ENCODE peak calls at places on chromosome 5, in six cellular contexts. P is Peyer's patch; A is hepatocyte; V is A549; E is CD8-positive, alpha-beta T cell; U is neural progenitor cell. C is an unnamed sample.

GRCh38 chr5:95725937-95726810 is 5.0 kb upstream of the RHOBTB3 start:
- DNase-seq in P (no peak), A (no peak), V (no peak), E (no peak), U (no peak), C (no peak)

GRCh38 chr5:177508837-177509236 is 789 bp downstream of the DOK3 start:
- DNase-seq in P (peak; percentile 60), A (no peak), V (no peak), E (no peak), U (no peak), C (no peak)

GRCh38 chr5:51382759-51383493 is at the start of gene ISL1:
- DNase-seq in P (peak; percentile 72), A (peak; percentile 93), V (peak; percentile 60), E (no peak), U (peak; percentile 97), C (peak; percentile 56)

GRCh38 chr5:32942225-32942989 is 231.3 kb downstream of the NPR3 start:
- DNase-seq in P (no peak), A (peak; percentile 53), V (peak; percentile 62), E (no peak), U (peak; percentile 44), C (no peak)

GRCh38 chr5:133932441-133933168 is 35.8 kb downstream of the C5orf15 start:
- DNase-seq in P (peak; percentile 82), A (no peak), V (no peak), E (no peak), U (no peak), C (no peak)

GRCh38 chr5:6711409-6712135 is 1.7 kb upstream of the TENT4A start:
- DNase-seq in P (no peak), A (no peak), V (no peak), E (no peak), U (no peak), C (no peak)

GRCh38 chr5:86837610-86838009 is 219.9 kb downstream of the COX7C start:
- DNase-seq in P (no peak), A (no peak), V (no peak), E (no peak), U (no peak), C (no peak)

GRCh38 chr5:74762599-74762998 is 4.3 kb downstream of the GFM2 start:
- DNase-seq in P (no peak), A (peak; percentile 20), V (peak; percentile 61), E (no peak), U (no peak), C (no peak)

GRCh38 chr5:178348356-178349146 is 115.9 kb upstream of the PHYKPL start:
- DNase-seq in P (no peak), A (no peak), V (no peak), E (no peak), U (no peak), C (peak; percentile 24)

GRCh38 chr5:36708996-36709395 is 102.6 kb downstream of the SLC1A3 start:
- DNase-seq in P (no peak), A (no peak), V (no peak), E (no peak), U (no peak), C (no peak)
- TF ChIP-seq CTCF in P (no peak), A (no peak), V (no peak), E (no peak), U (peak; percentile 25), C (no peak)

DNA sequence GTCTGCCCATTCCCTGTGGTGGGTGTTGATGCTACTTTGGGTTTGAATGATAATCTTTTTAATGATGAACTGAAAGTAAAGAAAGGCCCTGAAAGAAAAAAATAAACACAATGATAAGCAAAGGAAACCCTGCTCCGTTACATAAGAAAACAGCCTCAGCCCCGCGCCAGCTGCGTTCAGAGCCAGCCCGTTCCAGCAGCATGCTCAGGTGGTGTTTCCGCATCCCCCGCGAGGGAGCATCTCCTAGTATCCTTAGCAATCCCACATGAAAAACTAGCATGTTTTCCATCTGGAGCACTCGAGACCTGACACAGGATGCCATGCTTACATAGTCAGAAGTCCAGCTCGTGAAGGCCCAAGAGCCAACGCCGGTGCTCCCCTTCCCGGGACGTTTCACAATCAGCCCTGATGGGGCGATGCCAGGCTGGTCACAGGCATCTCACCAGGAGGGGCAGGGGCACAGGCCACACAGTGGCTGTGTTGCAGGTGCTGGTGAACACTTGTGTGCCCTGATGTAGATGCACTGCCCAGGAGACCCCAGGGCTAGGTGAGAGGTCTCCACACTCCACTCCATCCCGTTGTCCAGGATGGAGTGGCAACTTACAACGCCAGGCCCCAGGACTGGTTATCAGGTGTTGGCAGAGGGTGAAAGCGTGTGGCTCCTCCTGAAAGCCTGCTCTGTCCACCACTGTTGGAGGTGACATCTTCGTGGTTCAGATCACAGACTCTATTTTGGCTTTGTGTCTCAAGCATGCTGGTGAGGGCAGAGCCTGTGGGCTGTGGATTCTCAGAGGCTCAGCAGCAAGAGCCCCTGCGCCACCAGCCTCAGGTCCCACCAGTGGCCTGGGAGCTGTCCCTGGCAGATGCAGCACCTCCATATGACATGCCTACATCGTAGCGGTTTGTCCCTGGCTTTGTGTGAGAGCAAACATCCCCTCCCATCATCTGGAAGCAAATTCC is 246.8 kb upstream of the IRX1 start:
- DNase-seq in P (peak; percentile 36), A (no peak), V (no peak), E (no peak), U (no peak), C (no peak)
- H3K9me3 ChIP-seq in P (no peaks in the 10 kb centered on the region), A (no peaks in the 10 kb centered on the region), V (no peaks in the 10 kb centered on the region), E (no peaks in the 10 kb centered on the region), U (no peaks in the 10 kb centered on the region), C (no peaks in the 10 kb centered on the region)

DNA sequence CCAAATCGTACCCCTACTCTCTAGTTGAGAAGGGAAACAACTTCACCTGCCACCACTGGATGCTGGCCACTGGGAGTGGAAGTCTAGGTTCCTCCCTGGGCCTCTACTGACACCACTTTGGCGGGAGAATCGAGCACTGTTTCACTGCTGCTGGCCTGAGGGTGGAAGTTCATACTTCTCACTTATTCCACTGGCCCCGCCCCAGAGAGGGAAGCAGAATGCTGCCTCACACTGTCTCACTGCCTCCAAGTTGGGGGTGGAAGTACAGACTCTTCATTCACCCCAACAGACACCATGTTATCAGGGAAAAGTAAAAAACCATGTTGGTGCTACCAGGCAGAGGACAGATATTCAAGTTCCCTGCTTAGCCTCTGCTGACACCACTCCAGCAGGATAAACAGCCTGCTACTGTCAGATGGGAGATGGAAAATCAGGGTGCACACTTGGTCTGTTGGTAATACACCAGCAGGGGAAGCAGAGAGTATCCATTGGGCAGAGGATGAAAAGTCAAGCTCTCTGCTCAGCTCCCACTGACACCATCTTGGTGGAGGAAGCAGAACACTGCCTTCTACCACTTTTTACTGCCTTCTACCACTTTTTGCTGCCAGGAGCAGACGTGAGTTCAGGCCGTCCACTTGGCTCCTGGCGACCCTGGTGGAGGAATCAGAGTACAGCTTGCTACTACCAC is 159.4 kb downstream of the SIL1 start:
- DNase-seq in P (no peak), A (no peak), V (peak; percentile 9), E (no peak), U (peak; percentile 15), C (no peak)
- TF ChIP-seq CTCF in P (no peak), A (no peak), V (no peak), E (no peak), U (peak; percentile 35), C (no peak)

GRCh38 chr5:8685704-8686103 is 816.8 kb downstream of the MTRR start:
- DNase-seq in P (no peak), A (peak; percentile 9), V (no peak), E (no peak), U (peak; percentile 7), C (no peak)
- H3K9me3 ChIP-seq in P (no peaks in the 10 kb centered on the region), A (no peaks in the 10 kb centered on the region), V (no peaks in the 10 kb centered on the region), E (no peaks in the 10 kb centered on the region), U (no peaks in the 10 kb centered on the region), C (no peaks in the 10 kb centered on the region)

DNA sequence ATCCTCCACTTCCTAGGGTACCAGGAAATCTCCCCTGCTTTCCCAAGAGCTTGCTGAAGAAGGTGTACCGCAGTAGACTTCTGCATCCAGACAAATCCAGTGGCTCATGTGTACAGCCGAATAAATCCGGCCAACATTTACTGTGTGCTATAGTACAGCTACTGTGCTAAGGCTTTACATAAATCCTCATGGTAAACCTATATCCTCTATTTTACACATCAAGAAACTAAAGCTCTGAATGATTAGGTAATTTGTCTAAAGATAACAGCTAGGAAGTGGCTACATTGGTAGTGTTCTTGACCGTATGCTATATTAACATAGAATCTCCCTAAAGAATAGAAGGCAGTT is 511 bp upstream of the WDR41 start:
- DNase-seq in P (no peak), A (no peak), V (no peak), E (no peak), U (no peak), C (no peak)
- TF ChIP-seq CTCF in P (no peak), A (no peak), V (no peak), E (peak; percentile 6), U (no peak), C (no peak)

DNA sequence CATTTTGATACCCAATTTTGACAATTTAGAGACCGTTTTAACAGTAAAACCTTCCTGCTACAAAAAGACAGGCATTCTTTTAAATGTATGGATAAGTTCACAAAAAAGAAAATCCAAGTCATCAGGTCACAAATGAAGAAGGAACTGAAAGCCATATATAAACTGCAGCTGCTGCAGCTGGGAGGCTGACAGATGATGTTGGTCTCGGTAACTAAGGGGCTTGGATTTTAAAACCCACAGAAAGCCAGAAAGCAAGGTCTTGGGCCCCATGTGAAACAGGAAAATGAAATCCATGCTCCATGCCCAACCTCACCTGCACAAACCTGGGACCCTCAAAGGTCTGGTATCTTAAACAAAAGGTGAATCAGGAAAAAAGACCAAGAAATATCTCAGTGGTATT is 15.7 kb upstream of the C5orf34 start:
- DNase-seq in P (no peak), A (no peak), V (no peak), E (no peak), U (no peak), C (no peak)
- H3K9me3 ChIP-seq in P (no peaks in the 10 kb centered on the region), A (no peaks in the 10 kb centered on the region), V (no peaks in the 10 kb centered on the region), E (no peaks in the 10 kb centered on the region), U (no peaks in the 10 kb centered on the region), C (no peaks in the 10 kb centered on the region)

DNA sequence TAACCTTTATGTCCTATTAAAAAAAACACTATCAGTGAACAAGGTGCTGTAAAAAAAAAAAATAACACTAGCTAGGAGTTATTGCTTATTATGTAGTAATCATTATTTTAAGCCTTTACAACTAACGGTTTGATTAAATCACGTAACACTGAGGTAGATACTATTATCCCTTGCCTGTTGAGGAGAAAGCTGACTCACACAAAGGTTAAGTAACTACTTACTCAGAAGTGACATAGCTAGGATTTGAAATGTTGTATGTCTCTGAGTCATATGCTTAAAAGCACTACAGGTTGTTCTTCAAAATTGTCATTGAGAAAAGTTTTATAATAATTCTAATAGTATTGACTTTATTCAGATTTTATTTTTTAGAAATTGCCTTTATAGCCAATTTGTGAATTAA is 8.8 kb downstream of the TENT2 start:
- DNase-seq in P (no peak), A (peak; percentile 5), V (peak; percentile 32), E (no peak), U (no peak), C (no peak)
- TF ChIP-seq CTCF in P (no peak), A (no peak), V (no peak), E (no peak), U (no peak), C (no peak)

GRCh38 chr5:106089073-106089472 is 1581.7 kb downstream of the EFNA5 start:
- DNase-seq in P (no peak), A (no peak), V (no peak), E (no peak), U (no peak), C (no peak)
- H3K9me3 ChIP-seq in P (no peaks in the 10 kb centered on the region), A (no peaks in the 10 kb centered on the region), V (no peaks in the 10 kb centered on the region), E (no peaks in the 10 kb centered on the region), U (no peaks in the 10 kb centered on the region), C (no peaks in the 10 kb centered on the region)

GRCh38 chr5:15026506-15026905 is 154.9 kb upstream of the ANKH start:
- DNase-seq in P (no peak), A (no peak), V (no peak), E (no peak), U (no peak), C (no peak)
- TF ChIP-seq CTCF in P (no peak), A (no peak), V (no peak), E (no peak), U (no peak), C (no peak)